ENCODE peak calls at places on chromosomes 6 and 20, in four cellular contexts. C, E, H and S are unnamed samples.
A peak's percentile ranks its signal among the peaks of the same experiment; 100 is the strongest.

GRCh38 chr20:9323622-9324021 is 190.8 kb upstream of the LAMP5 start:
- DNase-seq in H (peak; percentile 29), C (no peak), E (peak; percentile 7), S (no peak)

GRCh38 chr6:41294463-41294862 is 8.0 kb upstream of the TREM1 start:
- DNase-seq in H (no peak), E (no peak), C (no peak), S (no peak)

GRCh38 chr20:24658920-24659660 is 189.7 kb downstream of the SYNDIG1 start:
- DNase-seq in H (no peak), E (no peak), C (no peak), S (no peak)

GRCh38 chr20:37524221-37524700 is 3.2 kb downstream of the NNAT start:
- DNase-seq in C (peak; percentile 13), H (no peak), E (no peak), S (peak; percentile 19)

GRCh38 chr20:33092361-33092760 is 12.9 kb downstream of the BPIFB4 start:
- DNase-seq in C (no peak), H (no peak), E (no peak), S (no peak)

GRCh38 chr20:64064145-64064698 is 1.2 kb downstream of the TCEA2 start:
- DNase-seq in C (peak; percentile 49), E (peak; percentile 22), H (no peak), S (no peak)

GRCh38 chr20:63043348-63044203 is 36.8 kb upstream of the BHLHE23 start:
- DNase-seq in C (no peak), E (no peak), H (no peak), S (peak; percentile 53)

GRCh38 chr6:11386323-11386722 is 151.2 kb upstream of the TMEM170B start:
- DNase-seq in H (no peak), E (no peak), C (no peak), S (no peak)

GRCh38 chr6:111757342-111757741 is 115.9 kb downstream of the FYN start:
- DNase-seq in H (no peak), C (no peak), E (no peak), S (no peak)

GRCh38 chr20:35629432-35630145 is 14.0 kb downstream of the SPAG4 start:
- DNase-seq in C (no peak), E (no peak), H (no peak), S (no peak)

GRCh38 chr20:43859994-43860393 is 54.7 kb upstream of the TOX2 start:
- DNase-seq in C (no peak), H (no peak), E (no peak), S (no peak)

GRCh38 chr6:42142118-42142835 is at the start of gene C6orf132:
- DNase-seq in H (peak; percentile 43), C (peak; percentile 91), E (no peak), S (peak; percentile 94)

DNA sequence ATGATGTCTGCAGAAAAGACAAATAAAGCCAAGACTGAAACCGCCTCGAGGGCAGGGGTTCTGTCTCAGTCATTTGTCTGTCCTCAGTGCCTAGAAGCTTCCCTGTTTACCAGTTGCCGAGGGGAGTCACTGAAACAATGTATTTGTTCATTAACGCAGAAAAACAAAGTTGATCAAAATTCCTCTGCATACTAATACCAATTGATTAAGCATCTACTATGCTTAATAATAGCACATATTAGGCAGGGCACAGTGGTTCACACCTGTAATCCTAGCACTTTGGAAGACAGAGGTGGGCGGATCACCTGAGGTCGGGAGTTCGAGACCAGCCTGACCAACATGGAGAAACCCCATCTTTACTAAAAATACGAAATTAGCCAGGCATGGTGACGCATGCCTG is 1.8 kb upstream of the FKBP5 start:
- DNase-seq in H (no peak), C (no peak), E (no peak), S (no peak)
- H3K27ac ChIP-seq in H (no peak overlapping the region), C (peak overlapping the region; percentile 83), E (no peak overlapping the region), S (peak overlapping the region; percentile 66)

GRCh38 chr20:57560554-57561355 is at the start of gene PCK1:
- DNase-seq in C (peak; percentile 80), E (no peak), H (peak; percentile 89), S (no peak)
- TF ChIP-seq POLR2A in C (no peak), E (no peak), H (peak; percentile 94), S (no peak)

GRCh38 chr6:32977272-32977952 is 9.0 kb downstream of the BRD2 start:
- DNase-seq in C (no peak), E (no peak), H (no peak), S (no peak)
- TF ChIP-seq POLR2AphosphoS5 in C (no peak), E (no peak), H (peak; percentile 30), S (no peak)

DNA sequence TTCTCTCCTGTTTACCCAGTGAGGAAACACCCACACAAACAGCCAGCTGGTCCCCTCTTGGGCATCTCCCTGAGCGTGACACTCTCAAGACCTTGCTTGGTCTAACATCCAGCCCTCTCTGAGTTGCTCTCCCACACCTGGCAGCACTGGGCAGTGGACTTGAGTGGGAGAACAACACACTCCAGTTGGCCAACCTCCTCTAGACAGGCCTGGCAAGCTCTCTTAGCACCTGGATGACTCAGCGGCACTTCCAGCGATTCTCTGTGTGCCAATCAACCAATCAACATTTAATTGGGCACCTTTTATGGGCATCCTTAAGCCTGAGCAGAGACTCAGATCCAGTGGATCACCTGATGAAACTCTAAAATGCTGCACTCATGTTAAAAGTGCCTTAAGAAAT is 76.6 kb upstream of the QKI start:
- DNase-seq in E (no peak), H (no peak), C (no peak), S (peak; percentile 88)
- H3K27ac ChIP-seq in E (no peak overlapping the region), H (no peak overlapping the region), C (no peak overlapping the region), S (no peak overlapping the region)

DNA sequence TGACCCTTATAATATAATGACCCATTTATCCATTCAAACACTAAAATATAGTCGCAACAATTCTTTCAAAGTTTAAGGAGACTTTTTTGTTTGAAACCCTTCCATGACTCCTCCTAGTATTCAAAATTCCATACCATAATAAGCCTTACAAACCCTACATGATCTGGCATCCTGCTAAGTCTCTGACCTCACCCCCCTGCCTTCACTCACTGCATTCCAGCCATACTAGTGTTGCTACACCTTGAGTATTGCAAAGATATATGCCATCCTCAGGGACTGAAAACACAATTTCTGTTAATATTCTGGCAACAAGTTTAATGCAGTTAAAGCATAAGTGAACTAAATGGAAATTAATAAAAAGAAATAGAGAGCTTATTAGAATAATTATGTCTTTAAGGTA is 168.4 kb downstream of the EYS start:
- DNase-seq in E (no peak), C (no peak), H (no peak), S (no peak)
- TF ChIP-seq POLR2A in E (no peak), C (no peak), H (no peak), S (no peak)

GRCh38 chr6:36976509-36976908 is 9.5 kb downstream of the MTCH1 start:
- DNase-seq in H (no peak), C (no peak), E (no peak), S (no peak)
- TF ChIP-seq POLR2AphosphoS5 in H (no peak), C (no peak), E (no peak), S (no peak)